ENCODE peak calls at places on chromosomes 11 and 22, in six cellular contexts. One of them, this sample, is unnamed. For H3K4me1, the result is how much of the 10 kb centered on the place peaks cover.

GRCh38 chr11:96098511-96099241 is 174.8 kb upstream of the MTMR2 start:
- DNase-seq in right cardiac atrium: no peak
- DNase-seq in IMR-90: peak
- DNase-seq in neuronal stem cell: no peak
- DNase-seq in mammary epithelial cell: peak
- DNase-seq in kidney: no peak
- DNase-seq in this sample: no peak

GRCh38 chr22:20290578-20291248 is 22.6 kb upstream of the RTN4R start:
- DNase-seq in kidney: no peak
- DNase-seq in right cardiac atrium: no peak
- DNase-seq in neuronal stem cell: no peak
- DNase-seq in IMR-90: no peak
- DNase-seq in mammary epithelial cell: no peak
- DNase-seq in this sample: no peak

GRCh38 chr11:33636104-33636503 is 64.5 kb downstream of the C11orf91 start:
- DNase-seq in kidney: no peak
- DNase-seq in mammary epithelial cell: peak
- DNase-seq in neuronal stem cell: no peak
- DNase-seq in IMR-90: no peak
- DNase-seq in right cardiac atrium: no peak
- DNase-seq in this sample: peak

GRCh38 chr11:109071712-109072524 is 350.1 kb upstream of the C11orf87 start:
- DNase-seq in right cardiac atrium: no peak
- DNase-seq in IMR-90: peak
- DNase-seq in mammary epithelial cell: peak
- DNase-seq in neuronal stem cell: no peak
- DNase-seq in kidney: no peak
- DNase-seq in this sample: peak

GRCh38 chr22:30435674-30436126 is 10.1 kb downstream of the MTFP1 start:
- DNase-seq in neuronal stem cell: no peak
- DNase-seq in kidney: peak
- DNase-seq in mammary epithelial cell: no peak
- DNase-seq in IMR-90: no peak
- DNase-seq in right cardiac atrium: peak
- DNase-seq in this sample: no peak

GRCh38 chr22:46651316-46651715 is 31.1 kb downstream of the GRAMD4 start:
- DNase-seq in mammary epithelial cell: no peak
- DNase-seq in IMR-90: no peak
- DNase-seq in right cardiac atrium: peak
- DNase-seq in kidney: no peak
- DNase-seq in neuronal stem cell: no peak
- DNase-seq in this sample: no peak

GRCh38 chr11:27280131-27280530 is 82.9 kb downstream of the CCDC34 start:
- DNase-seq in neuronal stem cell: no peak
- DNase-seq in mammary epithelial cell: no peak
- DNase-seq in IMR-90: no peak
- DNase-seq in kidney: no peak
- DNase-seq in right cardiac atrium: no peak
- DNase-seq in this sample: no peak

GRCh38 chr11:61303725-61304124 is 8.6 kb upstream of the VWCE start:
- DNase-seq in right cardiac atrium: no peak
- DNase-seq in kidney: no peak
- DNase-seq in mammary epithelial cell: no peak
- DNase-seq in neuronal stem cell: no peak
- DNase-seq in IMR-90: no peak
- DNase-seq in this sample: no peak

GRCh38 chr11:48081151-48082010 is 101.0 kb downstream of the PTPRJ start:
- DNase-seq in mammary epithelial cell: peak
- DNase-seq in IMR-90: peak
- DNase-seq in kidney: peak
- DNase-seq in right cardiac atrium: peak
- DNase-seq in neuronal stem cell: no peak
- DNase-seq in this sample: no peak

GRCh38 chr11:116984589-116984988 is 113.6 kb downstream of the SIK3 start:
- DNase-seq in mammary epithelial cell: peak
- DNase-seq in neuronal stem cell: no peak
- DNase-seq in right cardiac atrium: no peak
- DNase-seq in IMR-90: peak
- DNase-seq in kidney: no peak
- DNase-seq in this sample: peak

GRCh38 chr11:128483211-128483788 is 104.1 kb downstream of the ETS1 start:
- DNase-seq in neuronal stem cell: no peak
- DNase-seq in IMR-90: no peak
- DNase-seq in mammary epithelial cell: no peak
- DNase-seq in kidney: no peak
- DNase-seq in right cardiac atrium: no peak
- DNase-seq in this sample: no peak

GRCh38 chr22:19941365-19942070 is at the start of the genes COMT and TXNRD2:
- DNase-seq in neuronal stem cell: no peak
- DNase-seq in kidney: peak
- DNase-seq in right cardiac atrium: peak
- DNase-seq in IMR-90: peak
- DNase-seq in mammary epithelial cell: peak
- DNase-seq in this sample: no peak

GRCh38 chr11:104365676-104366075 is 201.7 kb upstream of the PDGFD start:
- DNase-seq in neuronal stem cell: no peak
- DNase-seq in right cardiac atrium: no peak
- DNase-seq in mammary epithelial cell: peak
- DNase-seq in IMR-90: no peak
- DNase-seq in kidney: no peak
- DNase-seq in this sample: peak

GRCh38 chr11:101034076-101034475 is 95.5 kb downstream of the PGR start:
- DNase-seq in neuronal stem cell: no peak
- DNase-seq in kidney: peak
- DNase-seq in right cardiac atrium: peak
- DNase-seq in mammary epithelial cell: no peak
- DNase-seq in IMR-90: no peak
- DNase-seq in this sample: peak

GRCh38 chr22:20783844-20784723 is 10.2 kb downstream of the SERPIND1 start:
- DNase-seq in kidney: no peak
- DNase-seq in neuronal stem cell: peak
- DNase-seq in right cardiac atrium: no peak
- DNase-seq in IMR-90: peak
- DNase-seq in mammary epithelial cell: peak
- DNase-seq in this sample: peak

GRCh38 chr11:88050247-88050646 is 125.0 kb downstream of the RAB38 start:
- DNase-seq in IMR-90: no peak
- DNase-seq in neuronal stem cell: no peak
- DNase-seq in mammary epithelial cell: peak
- DNase-seq in kidney: no peak
- DNase-seq in right cardiac atrium: no peak
- DNase-seq in this sample: no peak

GRCh38 chr11:105862736-105863367 is 159.2 kb downstream of the MSANTD4 start:
- DNase-seq in right cardiac atrium: no peak
- DNase-seq in IMR-90: peak
- DNase-seq in mammary epithelial cell: peak
- DNase-seq in kidney: no peak
- DNase-seq in neuronal stem cell: peak
- DNase-seq in this sample: peak

GRCh38 chr11:58641326-58641725 is 18.9 kb downstream of the CNTF start:
- DNase-seq in mammary epithelial cell: no peak
- DNase-seq in IMR-90: no peak
- DNase-seq in neuronal stem cell: no peak
- DNase-seq in right cardiac atrium: no peak
- DNase-seq in kidney: no peak
- DNase-seq in this sample: no peak

GRCh38 chr11:57650739-57651090 is 1.0 kb upstream of the YPEL4 start:
- DNase-seq in neuronal stem cell: no peak
- DNase-seq in mammary epithelial cell: no peak
- DNase-seq in IMR-90: no peak
- DNase-seq in kidney: no peak
- DNase-seq in right cardiac atrium: no peak
- DNase-seq in this sample: no peak

GRCh38 chr22:44003776-44004460 is 20.2 kb upstream of the PARVB start:
- DNase-seq in right cardiac atrium: peak
- DNase-seq in neuronal stem cell: no peak
- DNase-seq in IMR-90: no peak
- DNase-seq in kidney: no peak
- DNase-seq in mammary epithelial cell: no peak
- DNase-seq in this sample: no peak

GRCh38 chr11:13229675-13230359 is 47.8 kb upstream of the BMAL1 start:
- DNase-seq in right cardiac atrium: peak
- DNase-seq in mammary epithelial cell: no peak
- DNase-seq in IMR-90: no peak
- DNase-seq in neuronal stem cell: no peak
- DNase-seq in kidney: no peak
- DNase-seq in this sample: no peak

GRCh38 chr11:19723572-19724342 is 11.1 kb downstream of the NAV2 start:
- DNase-seq in kidney: peak
- DNase-seq in right cardiac atrium: peak
- DNase-seq in IMR-90: peak
- DNase-seq in neuronal stem cell: no peak
- DNase-seq in mammary epithelial cell: peak
- DNase-seq in this sample: no peak

GRCh38 chr11:120218695-120219033 is 7.8 kb downstream of the OAF start:
- DNase-seq in IMR-90: no peak
- DNase-seq in neuronal stem cell: no peak
- DNase-seq in right cardiac atrium: peak
- DNase-seq in mammary epithelial cell: no peak
- DNase-seq in kidney: no peak
- DNase-seq in this sample: no peak

DNA sequence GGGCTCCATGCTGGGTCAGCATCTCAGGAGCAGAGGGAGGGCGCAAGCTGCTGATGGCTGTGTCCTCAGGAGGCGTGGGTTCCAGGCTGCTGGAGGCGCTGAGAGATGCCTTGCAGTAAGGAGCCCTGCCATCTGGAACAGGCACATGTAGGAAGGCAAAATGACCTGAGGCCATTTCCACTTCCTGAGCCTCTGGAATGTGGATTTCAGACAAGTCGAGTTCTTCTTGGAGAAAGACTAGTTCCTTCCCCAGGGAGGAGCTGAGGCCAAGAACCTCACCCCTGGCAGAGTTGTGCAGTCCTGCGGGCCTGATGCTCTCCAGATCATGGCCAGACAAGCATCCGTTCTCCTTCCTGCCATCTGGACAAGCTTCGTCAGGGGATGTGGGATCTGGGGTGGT is 19.3 kb downstream of the HPS4 start:
- DNase-seq in right cardiac atrium: no peak
- DNase-seq in neuronal stem cell: no peak
- DNase-seq in IMR-90: no peak
- DNase-seq in mammary epithelial cell: no peak
- DNase-seq in kidney: no peak
- DNase-seq in this sample: peak
- H3K27ac ChIP-seq in right cardiac atrium: peak
- H3K27ac ChIP-seq in neuronal stem cell: no peak
- H3K27ac ChIP-seq in IMR-90: no peak
- H3K27ac ChIP-seq in mammary epithelial cell: no peak
- H3K27ac ChIP-seq in kidney: no peak
- H3K27ac ChIP-seq in this sample: no peak

GRCh38 chr11:34640050-34640971 is 19.4 kb downstream of the EHF start:
- DNase-seq in mammary epithelial cell: peak
- DNase-seq in IMR-90: no peak
- DNase-seq in kidney: peak
- DNase-seq in right cardiac atrium: no peak
- DNase-seq in neuronal stem cell: no peak
- DNase-seq in this sample: peak

GRCh38 chr11:34641456-34641855 is 20.6 kb downstream of the EHF start:
- DNase-seq in mammary epithelial cell: no peak
- DNase-seq in right cardiac atrium: no peak
- DNase-seq in IMR-90: no peak
- DNase-seq in neuronal stem cell: no peak
- DNase-seq in kidney: no peak
- DNase-seq in this sample: no peak

GRCh38 chr11:34637303-34637702 is 16.4 kb downstream of the EHF start:
- DNase-seq in kidney: no peak
- DNase-seq in IMR-90: no peak
- DNase-seq in mammary epithelial cell: no peak
- DNase-seq in neuronal stem cell: no peak
- DNase-seq in right cardiac atrium: no peak
- DNase-seq in this sample: no peak

GRCh38 chr11:34638897-34639296 is 18.0 kb downstream of the EHF start:
- DNase-seq in mammary epithelial cell: no peak
- DNase-seq in kidney: no peak
- DNase-seq in right cardiac atrium: no peak
- DNase-seq in neuronal stem cell: no peak
- DNase-seq in IMR-90: no peak
- DNase-seq in this sample: no peak

DNA sequence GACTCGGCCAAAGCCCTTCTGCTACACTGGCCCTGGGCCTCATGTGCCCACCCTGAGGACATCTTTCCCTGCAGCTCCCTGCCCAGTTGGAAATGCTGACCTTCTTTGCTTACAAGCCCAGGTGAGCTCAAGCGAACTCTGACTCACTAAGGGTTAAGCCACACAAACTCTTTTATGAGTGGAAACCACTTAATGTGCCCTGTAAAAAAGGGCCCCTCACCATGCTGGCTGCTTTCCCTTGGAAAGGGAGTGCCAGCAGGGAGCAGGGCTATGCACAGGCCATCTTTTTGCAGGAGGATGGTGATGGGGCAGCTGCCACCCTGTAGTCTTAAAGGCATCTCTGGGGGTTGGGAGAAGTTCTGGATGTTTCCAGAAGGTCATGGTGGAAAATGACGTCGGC is 18.7 kb downstream of the EHF start:
- DNase-seq in neuronal stem cell: no peak
- DNase-seq in IMR-90: no peak
- DNase-seq in kidney: no peak
- DNase-seq in mammary epithelial cell: no peak
- DNase-seq in right cardiac atrium: no peak
- DNase-seq in this sample: no peak
- H3K4me1 ChIP-seq in neuronal stem cell: under half
- H3K4me1 ChIP-seq in IMR-90: under half
- H3K4me1 ChIP-seq in kidney: under half
- H3K4me1 ChIP-seq in mammary epithelial cell: half or more
- H3K4me1 ChIP-seq in right cardiac atrium: under half
- H3K4me1 ChIP-seq in this sample: half or more

DNA sequence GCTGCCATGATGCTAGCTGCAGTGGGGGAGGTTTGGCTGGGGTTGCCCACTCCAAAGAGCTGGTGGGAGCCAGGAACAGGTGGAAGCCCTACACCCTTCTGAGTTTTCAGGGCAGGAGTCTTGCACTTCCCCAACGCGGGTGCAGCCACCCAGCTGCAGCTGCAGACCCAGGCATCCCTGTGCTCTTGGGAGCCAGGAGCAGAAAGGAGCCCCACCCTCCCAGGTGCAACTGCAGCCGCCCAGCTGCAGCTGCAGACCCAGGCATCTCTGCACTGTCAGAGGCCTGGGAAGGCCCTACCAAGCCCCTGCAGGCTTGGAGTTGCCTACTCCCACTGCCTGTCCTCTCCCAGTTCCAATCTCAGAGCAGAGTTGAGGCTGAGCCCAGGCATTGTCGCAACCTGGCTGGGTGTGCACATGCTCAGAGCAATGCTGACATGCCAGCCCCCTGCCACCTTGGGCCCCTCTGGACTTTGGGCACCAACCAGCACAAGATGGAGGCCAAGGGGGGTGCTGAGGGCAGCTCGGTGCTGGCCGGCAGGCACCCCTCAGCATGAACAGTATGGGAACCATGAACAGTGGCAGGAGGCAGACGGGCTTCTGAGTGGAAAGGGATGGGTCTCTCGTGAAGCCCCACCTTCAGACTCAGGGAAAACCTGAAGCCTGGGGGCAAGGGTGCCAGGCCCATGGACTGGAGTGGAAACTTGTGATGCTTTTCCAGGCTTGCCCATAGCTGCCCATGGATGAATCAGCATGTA is 195.4 kb downstream of the DCDC1 start:
- DNase-seq in kidney: peak
- DNase-seq in neuronal stem cell: no peak
- DNase-seq in IMR-90: no peak
- DNase-seq in mammary epithelial cell: no peak
- DNase-seq in right cardiac atrium: peak
- DNase-seq in this sample: no peak
- H3K27ac ChIP-seq in kidney: no peak
- H3K27ac ChIP-seq in neuronal stem cell: no peak
- H3K27ac ChIP-seq in IMR-90: no peak
- H3K27ac ChIP-seq in mammary epithelial cell: no peak
- H3K27ac ChIP-seq in right cardiac atrium: no peak
- H3K27ac ChIP-seq in this sample: no peak

GRCh38 chr11:9980931-9981330 is 313.1 kb downstream of the SBF2 start:
- DNase-seq in kidney: no peak
- DNase-seq in mammary epithelial cell: no peak
- DNase-seq in right cardiac atrium: no peak
- DNase-seq in IMR-90: no peak
- DNase-seq in neuronal stem cell: no peak
- DNase-seq in this sample: no peak
- H3K4me1 ChIP-seq in kidney: under half
- H3K4me1 ChIP-seq in mammary epithelial cell: under half
- H3K4me1 ChIP-seq in right cardiac atrium: under half
- H3K4me1 ChIP-seq in IMR-90: under half
- H3K4me1 ChIP-seq in neuronal stem cell: under half
- H3K4me1 ChIP-seq in this sample: under half

This sample was measured in foreskin keratinocyte.